ENCODE peak calls at places on chromosomes 16 and 17, in six cellular contexts. Z, A, J, T, Y and I are unnamed samples.

GRCh38 chr16:20675488-20676267 is 21.8 kb downstream of the ACSM1 start:
- DNase-seq in Z (peak), A (no peak), J (no peak), T (peak), Y (peak), I (peak)

GRCh38 chr16:82899731-82900454 is 273.1 kb downstream of the CDH13 start:
- DNase-seq in Z (no peak), A (no peak), J (no peak), T (no peak), Y (no peak), I (no peak)

GRCh38 chr16:73064996-73065349 is 17.0 kb upstream of the ZFHX3 start:
- DNase-seq in Z (no peak), A (no peak), J (no peak), T (no peak), Y (no peak), I (no peak)

GRCh38 chr17:61380836-61381525 is 18.7 kb upstream of the TBX2 start:
- DNase-seq in Z (no peak), A (no peak), J (no peak), T (no peak), Y (no peak), I (peak)

GRCh38 chr17:42751628-42752027 is 6.8 kb upstream of the EZH1 start:
- DNase-seq in Z (no peak), A (no peak), J (no peak), T (no peak), Y (no peak), I (no peak)

GRCh38 chr16:11072420-11073153 is 128.2 kb downstream of the CLEC16A start:
- DNase-seq in Z (no peak), A (no peak), J (no peak), T (no peak), Y (no peak), I (no peak)

GRCh38 chr16:27426423-27427408 is 24.7 kb downstream of the IL21R start:
- DNase-seq in Z (peak), A (peak), J (peak), T (peak), Y (no peak), I (peak)

GRCh38 chr16:25126820-25127232 is 15.3 kb downstream of the LCMT1 start:
- DNase-seq in Z (peak), A (peak), J (no peak), T (no peak), Y (no peak), I (no peak)

GRCh38 chr17:17842111-17842876 is 5.5 kb upstream of the SREBF1 start:
- DNase-seq in Z (no peak), A (no peak), J (no peak), T (no peak), Y (no peak), I (no peak)

GRCh38 chr16:46817961-46818360 is 13.0 kb downstream of the C16orf87 start:
- DNase-seq in Z (no peak), A (peak), J (no peak), T (no peak), Y (no peak), I (no peak)

GRCh38 chr16:14514967-14515366 is 115.1 kb downstream of the PARN start:
- DNase-seq in Z (no peak), A (no peak), J (no peak), T (no peak), Y (no peak), I (no peak)

GRCh38 chr16:67563708-67564468 is 1.6 kb downstream of the CTCF start:
- DNase-seq in Z (peak), A (peak), J (peak), T (no peak), Y (peak), I (no peak)

GRCh38 chr16:73068546-73069401 is 20.8 kb upstream of the ZFHX3 start:
- DNase-seq in Z (peak), A (peak), J (peak), T (no peak), Y (peak), I (peak)

GRCh38 chr16:12881771-12882170 is 19.6 kb upstream of the SHISA9 start:
- DNase-seq in Z (no peak), A (peak), J (no peak), T (no peak), Y (no peak), I (no peak)

GRCh38 chr16:25010542-25010941 is 4.6 kb downstream of the ARHGAP17 start:
- DNase-seq in Z (no peak), A (no peak), J (no peak), T (no peak), Y (no peak), I (no peak)

DNA sequence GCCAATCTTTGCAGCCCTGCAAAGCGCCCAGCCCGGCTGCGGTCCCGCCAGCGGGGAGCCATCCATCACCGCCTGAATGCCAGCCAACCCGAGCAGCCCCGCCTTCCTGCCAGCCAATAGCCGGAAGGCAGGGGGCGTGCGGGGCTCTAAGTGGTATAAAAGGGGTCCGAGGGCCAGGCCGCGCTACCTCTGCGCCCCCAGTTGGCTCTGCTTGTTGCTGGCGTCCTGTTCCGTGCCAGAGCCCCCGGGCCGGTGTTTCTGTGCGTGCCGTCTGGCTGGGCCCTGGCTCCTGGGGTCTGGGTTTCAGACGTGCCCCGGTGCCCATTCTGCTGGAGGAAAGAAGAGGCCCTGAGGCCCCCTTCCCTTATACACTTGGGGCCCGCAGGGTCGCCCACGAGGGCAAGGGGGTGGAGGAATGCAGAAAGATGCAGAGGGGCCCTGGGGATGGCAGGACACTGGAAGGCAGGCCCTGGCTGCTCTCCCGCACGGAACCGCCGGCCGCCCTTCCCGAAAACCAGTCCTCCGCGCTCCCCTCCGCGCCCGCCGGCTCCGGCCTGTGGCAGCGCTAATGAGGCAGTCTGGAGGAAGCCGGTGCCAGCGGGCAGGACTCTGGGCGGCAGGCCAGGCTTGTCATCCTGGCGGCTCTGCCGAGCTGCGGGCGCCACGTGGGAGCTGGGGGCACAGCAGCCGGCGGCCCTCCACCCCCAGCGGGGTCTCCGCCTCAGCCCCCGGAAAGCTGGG is 14.0 kb downstream of the COPZ2 start:
- DNase-seq in Z (peak), A (peak), J (peak), T (peak), Y (peak), I (peak)
- TF ChIP-seq CTCF in Z (peak), A (peak), J (no peak), T (peak), Y (peak), I (peak)

GRCh38 chr17:80254396-80255241 is 6.0 kb upstream of the RNF213 start:
- DNase-seq in Z (peak), A (peak), J (no peak), T (peak), Y (no peak), I (peak)

GRCh38 chr17:80251966-80252365 is 8.7 kb upstream of the RNF213 start:
- DNase-seq in Z (no peak), A (no peak), J (no peak), T (no peak), Y (no peak), I (no peak)

GRCh38 chr17:80256034-80256350 is 4.7 kb upstream of the RNF213 start:
- DNase-seq in Z (no peak), A (no peak), J (no peak), T (no peak), Y (no peak), I (no peak)

GRCh38 chr17:80253631-80254395 is 6.8 kb upstream of the RNF213 start:
- DNase-seq in Z (no peak), A (no peak), J (no peak), T (no peak), Y (no peak), I (peak)

GRCh38 chr17:80252871-80253270 is 7.8 kb upstream of the RNF213 start:
- DNase-seq in Z (peak), A (no peak), J (no peak), T (peak), Y (peak), I (peak)
- TF ChIP-seq CTCF in Z (peak), A (no peak), J (peak), T (peak), Y (peak), I (peak)

GRCh38 chr17:66918896-66919295 is 45.6 kb upstream of the CACNG4 start:
- DNase-seq in Z (no peak), A (no peak), J (no peak), T (no peak), Y (no peak), I (no peak)

GRCh38 chr17:66916946-66917345 is 47.6 kb upstream of the CACNG4 start:
- DNase-seq in Z (no peak), A (no peak), J (no peak), T (no peak), Y (no peak), I (no peak)

GRCh38 chr17:66910651-66911285 is 53.7 kb upstream of the CACNG4 start:
- DNase-seq in Z (no peak), A (no peak), J (no peak), T (no peak), Y (no peak), I (no peak)

GRCh38 chr17:66915792-66916191 is 48.7 kb upstream of the CACNG4 start:
- DNase-seq in Z (no peak), A (no peak), J (no peak), T (no peak), Y (no peak), I (no peak)

GRCh38 chr17:66915204-66915611 is 49.3 kb upstream of the CACNG4 start:
- DNase-seq in Z (peak), A (no peak), J (no peak), T (no peak), Y (peak), I (no peak)
- TF ChIP-seq CTCF in Z (peak), A (peak), J (peak), T (peak), Y (peak), I (no peak)

GRCh38 chr17:47897561-47897960 is 1.5 kb downstream of the SP2 start:
- DNase-seq in Z (no peak), A (no peak), J (no peak), T (no peak), Y (no peak), I (no peak)

GRCh38 chr17:47898246-47898645 is 2.2 kb downstream of the SP2 start:
- DNase-seq in Z (no peak), A (no peak), J (no peak), T (no peak), Y (no peak), I (no peak)

GRCh38 chr17:47895254-47895855 is 681 bp upstream of the SP2 start:
- DNase-seq in Z (peak), A (peak), J (no peak), T (peak), Y (no peak), I (peak)

GRCh38 chr17:47895856-47896671 is at the start of gene SP2:
- DNase-seq in Z (peak), A (peak), J (peak), T (peak), Y (peak), I (peak)

GRCh38 chr17:47896672-47897490 is 845 bp downstream of the SP2 start:
- DNase-seq in Z (no peak), A (no peak), J (no peak), T (no peak), Y (no peak), I (no peak)
- TF ChIP-seq CTCF in Z (no peak), A (peak), J (no peak), T (no peak), Y (no peak), I (no peak)

GRCh38 chr16:56411624-56412023 is 13.7 kb downstream of the AMFR start:
- DNase-seq in Z (no peak), A (no peak), J (no peak), T (no peak), Y (no peak), I (no peak)

GRCh38 chr16:56409195-56409594 is 16.1 kb downstream of the AMFR start:
- DNase-seq in Z (peak), A (peak), J (no peak), T (no peak), Y (no peak), I (no peak)

GRCh38 chr16:56411123-56411522 is 14.2 kb downstream of the AMFR start:
- DNase-seq in Z (no peak), A (no peak), J (no peak), T (no peak), Y (no peak), I (no peak)

GRCh38 chr16:56405977-56406376 is 19.4 kb downstream of the AMFR start:
- DNase-seq in Z (no peak), A (no peak), J (no peak), T (no peak), Y (no peak), I (no peak)

DNA sequence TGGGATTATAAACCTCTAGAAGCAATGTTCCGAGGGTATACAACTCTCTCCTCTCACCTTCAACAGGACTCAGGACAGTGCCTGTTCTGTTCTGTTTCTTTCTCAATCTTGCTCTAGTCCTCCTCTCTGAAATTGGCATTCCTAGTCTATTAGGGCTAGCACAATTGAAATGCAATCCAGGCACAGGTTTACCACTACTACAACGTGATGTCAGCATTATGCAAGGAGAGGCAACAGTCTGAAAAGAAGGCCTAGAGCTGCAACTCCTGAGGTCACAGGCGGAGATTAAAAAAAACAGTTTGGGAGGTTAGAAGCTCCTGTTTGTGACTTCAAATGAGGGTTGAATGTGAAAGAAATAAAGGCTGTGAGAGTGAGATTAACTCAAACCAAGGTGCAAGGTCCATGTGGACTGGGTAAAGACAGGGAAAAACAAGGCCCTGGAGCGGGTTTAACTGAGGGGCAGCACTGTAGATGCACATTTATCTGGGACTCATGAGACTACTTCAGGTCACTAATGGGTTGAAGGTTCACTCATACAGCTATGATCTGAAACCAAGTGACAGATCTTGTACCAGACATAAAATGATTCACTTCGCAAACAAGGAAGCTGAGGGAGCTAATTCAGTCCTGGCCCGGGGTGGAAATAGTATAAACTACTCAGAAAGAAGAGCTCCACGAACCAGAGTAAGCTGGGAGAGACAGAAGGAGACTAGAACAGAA is 16.8 kb downstream of the AMFR start:
- DNase-seq in Z (no peak), A (no peak), J (no peak), T (no peak), Y (no peak), I (no peak)
- TF ChIP-seq CTCF in Z (no peak), A (no peak), J (no peak), T (no peak), Y (no peak), I (no peak)

GRCh38 chr17:82101301-82101715 is 3.3 kb upstream of the FASN start:
- DNase-seq in Z (no peak), A (no peak), J (no peak), T (no peak), Y (no peak), I (no peak)

GRCh38 chr17:82103588-82104451 is 5.8 kb upstream of the FASN start:
- DNase-seq in Z (peak), A (no peak), J (no peak), T (no peak), Y (peak), I (no peak)

GRCh38 chr17:82100502-82101298 is 2.7 kb upstream of the FASN start:
- DNase-seq in Z (no peak), A (no peak), J (no peak), T (no peak), Y (no peak), I (no peak)

GRCh38 chr17:82098939-82099765 is 1.1 kb upstream of the FASN start:
- DNase-seq in Z (no peak), A (no peak), J (no peak), T (peak), Y (peak), I (no peak)

GRCh38 chr17:82101767-82102679 is 4.0 kb upstream of the FASN start:
- DNase-seq in Z (peak), A (no peak), J (no peak), T (no peak), Y (no peak), I (no peak)
- TF ChIP-seq CTCF in Z (no peak), A (no peak), J (no peak), T (no peak), Y (no peak), I (no peak)

DNA sequence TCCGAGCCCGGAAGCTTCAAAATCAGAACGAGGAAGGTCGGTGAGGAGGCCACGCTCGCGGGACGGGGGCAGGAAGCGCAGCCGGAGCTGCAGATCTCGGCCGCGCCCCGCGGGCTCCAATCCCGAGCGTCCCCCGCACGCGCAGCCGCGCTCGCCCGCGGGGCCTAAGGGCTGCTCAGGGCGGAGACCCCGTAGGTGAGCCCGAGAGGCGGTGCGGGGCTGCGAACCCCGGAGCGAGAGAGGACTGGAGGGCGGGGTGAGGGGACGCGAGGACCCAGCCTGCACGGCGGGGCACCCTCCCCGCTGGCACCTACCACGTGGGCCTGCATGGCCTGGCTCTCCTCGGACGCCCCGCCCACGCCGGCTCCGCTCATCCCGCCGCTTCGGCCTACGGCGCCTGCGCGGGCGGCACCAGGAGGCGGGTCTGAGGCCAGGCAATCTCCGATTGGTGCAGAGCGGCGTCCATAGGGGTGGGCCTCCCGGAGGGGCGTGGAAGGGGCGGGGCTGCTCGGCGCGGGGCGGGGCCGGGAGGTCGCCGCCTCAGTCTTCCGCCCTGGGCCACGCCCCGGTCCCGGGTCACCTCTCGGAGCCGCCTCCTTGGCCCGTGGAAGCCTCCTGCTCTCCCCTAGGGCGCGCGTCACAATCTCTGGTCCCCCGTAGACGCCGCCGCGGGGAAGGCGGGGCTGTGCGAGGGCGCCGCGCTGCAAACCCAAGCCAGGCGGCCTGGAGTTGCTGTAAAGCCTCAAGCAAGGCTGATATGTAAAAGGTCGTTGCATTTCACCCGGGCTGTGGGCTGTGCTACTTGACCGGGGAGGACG is 27.8 kb upstream of the METRNL start:
- DNase-seq in Z (peak), A (peak), J (peak), T (peak), Y (peak), I (peak)
- TF ChIP-seq CTCF in Z (peak), A (no peak), J (peak), T (peak), Y (no peak), I (no peak)

GRCh38 chr16:15642557-15643452 is at the start of gene MARF1:
- DNase-seq in Z (peak), A (peak), J (peak), T (peak), Y (peak), I (peak)
- TF ChIP-seq CTCF in Z (peak), A (peak), J (peak), T (peak), Y (peak), I (peak)

GRCh38 chr16:85288341-85288868 is 176.1 kb upstream of the CIBAR2 start:
- DNase-seq in Z (no peak), A (no peak), J (no peak), T (no peak), Y (no peak), I (no peak)

GRCh38 chr16:85291302-85292148 is 179.3 kb upstream of the CIBAR2 start:
- DNase-seq in Z (no peak), A (no peak), J (peak), T (no peak), Y (peak), I (peak)

GRCh38 chr16:85288869-85289660 is 176.8 kb upstream of the CIBAR2 start:
- DNase-seq in Z (no peak), A (no peak), J (no peak), T (no peak), Y (no peak), I (no peak)

GRCh38 chr16:85290626-85291301 is 178.5 kb upstream of the CIBAR2 start:
- DNase-seq in Z (no peak), A (no peak), J (no peak), T (no peak), Y (no peak), I (no peak)

GRCh38 chr16:85289760-85290625 is 177.7 kb upstream of the CIBAR2 start:
- DNase-seq in Z (no peak), A (no peak), J (no peak), T (no peak), Y (no peak), I (no peak)
- TF ChIP-seq CTCF in Z (no peak), A (peak), J (no peak), T (no peak), Y (peak), I (no peak)

DNA sequence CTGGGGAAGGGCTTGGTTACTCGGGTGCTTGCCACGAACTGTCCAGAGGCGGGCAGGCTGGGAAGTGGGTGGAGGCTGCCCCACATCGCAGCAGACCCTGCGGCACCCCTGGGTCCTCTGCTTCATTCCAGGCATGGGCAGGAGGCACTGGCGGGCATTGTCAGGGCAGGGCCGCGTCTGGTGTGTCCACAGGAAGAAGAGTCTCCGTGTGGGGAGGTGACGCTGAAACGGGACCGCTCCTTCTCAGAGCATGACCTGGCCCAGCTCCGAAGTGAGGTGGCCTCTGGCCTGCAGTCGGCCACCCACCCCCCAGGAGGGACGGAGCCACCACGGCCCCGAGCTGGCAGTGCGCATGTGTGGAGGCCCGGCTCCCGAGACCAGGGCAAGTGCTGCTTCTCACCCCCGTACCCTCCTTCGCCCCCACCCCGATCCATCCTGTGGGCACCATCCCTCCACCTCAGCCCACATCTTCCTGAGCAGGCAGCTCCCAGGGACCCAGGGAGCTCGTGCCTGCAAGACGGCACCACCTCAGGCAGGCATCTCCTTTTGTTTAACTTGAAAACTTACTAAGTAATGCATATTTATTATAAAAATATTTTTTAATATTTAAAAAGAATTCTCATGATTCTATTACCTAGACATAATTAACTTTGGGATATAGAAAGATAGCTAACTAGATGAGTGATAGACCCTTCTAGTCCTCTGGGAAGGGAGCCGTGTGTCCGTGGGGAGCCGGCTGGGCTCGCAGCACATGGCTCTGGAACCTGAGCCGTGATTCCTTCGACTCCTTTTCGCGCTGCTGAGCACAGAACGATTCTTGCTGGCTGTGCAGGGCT is 14.2 kb upstream of the TCF25 start:
- DNase-seq in Z (no peak), A (no peak), J (no peak), T (no peak), Y (no peak), I (no peak)
- TF ChIP-seq CTCF in Z (no peak), A (no peak), J (no peak), T (no peak), Y (no peak), I (no peak)